ENCODE peak calls at places on chromosomes 5 and 9, in four cellular contexts. Q, I, F and L are unnamed samples.

GRCh38 chr5:107483625-107484024 is 187.1 kb downstream of the EFNA5 start:
- DNase-seq in Q (no peak), I (no peak), F (peak), L (no peak)

GRCh38 chr9:131478421-131478868 is 24.3 kb upstream of the POMT1 start:
- DNase-seq in Q (no peak), I (no peak), F (peak), L (peak)

GRCh38 chr5:38931731-38932130 is 85.9 kb downstream of the OSMR start:
- DNase-seq in Q (no peak), I (no peak), F (peak), L (peak)

GRCh38 chr9:6921335-6921734 is 163.6 kb downstream of the KDM4C start:
- DNase-seq in Q (no peak), I (no peak), F (no peak), L (no peak)

GRCh38 chr9:92385001-92385400 is 19.4 kb downstream of the OGN start:
- DNase-seq in Q (no peak), I (no peak), F (peak), L (no peak)

GRCh38 chr5:34574976-34575467 is 81.1 kb upstream of the RAI14 start:
- DNase-seq in Q (no peak), I (no peak), F (no peak), L (no peak)

GRCh38 chr5:77777281-77777892 is 1.2 kb upstream of the TBCA start:
- DNase-seq in Q (peak), I (no peak), F (no peak), L (no peak)

GRCh38 chr9:87263291-87263690 is 234.4 kb upstream of the DAPK1 start:
- DNase-seq in Q (no peak), I (no peak), F (no peak), L (no peak)

GRCh38 chr9:132997591-132997990 is 19.1 kb downstream of the GFI1B start:
- DNase-seq in Q (no peak), I (no peak), F (peak), L (no peak)

GRCh38 chr5:131186561-131187256 is 16.0 kb downstream of the LYRM7 start:
- DNase-seq in Q (no peak), I (no peak), F (peak), L (no peak)

GRCh38 chr5:122202952-122203351 is 73.6 kb downstream of the ZNF474 start:
- DNase-seq in Q (no peak), I (no peak), F (peak), L (no peak)

GRCh38 chr9:36191290-36191645 is 547 bp downstream of the CLTA start:
- DNase-seq in Q (no peak), I (no peak), F (peak), L (peak)

GRCh38 chr9:93188426-93189368 is 4.8 kb downstream of the WNK2 start:
- DNase-seq in Q (no peak), I (no peak), F (no peak), L (no peak)

GRCh38 chr9:135515541-135515951 is 5.7 kb upstream of the LCN1 start:
- DNase-seq in Q (no peak), I (no peak), F (no peak), L (no peak)

GRCh38 chr9:88043647-88044046 is 69.3 kb upstream of the CDK20 start:
- DNase-seq in Q (no peak), I (no peak), F (no peak), L (no peak)

GRCh38 chr9:16289639-16290038 is 580.8 kb downstream of the BNC2 start:
- DNase-seq in Q (no peak), I (no peak), F (peak), L (no peak)

GRCh38 chr5:1107167-1108007 is 4.5 kb downstream of the SLC12A7 start:
- DNase-seq in Q (no peak), I (no peak), F (no peak), L (no peak)

GRCh38 chr9:107190031-107190935 is 92.8 kb upstream of the RAD23B start:
- DNase-seq in Q (peak), I (peak), F (peak), L (no peak)

GRCh38 chr5:118405650-118406061 is 582.7 kb downstream of the DTWD2 start:
- DNase-seq in Q (no peak), I (no peak), F (no peak), L (no peak)

GRCh38 chr9:573551-574410 is 267.7 kb upstream of the DMRT1 start:
- DNase-seq in Q (no peak), I (no peak), F (peak), L (no peak)

GRCh38 chr5:133691448-133691847 is 79.1 kb upstream of the FSTL4 start:
- DNase-seq in Q (no peak), I (no peak), F (no peak), L (no peak)

GRCh38 chr5:132771559-132771998 is 5.5 kb downstream of the SEPTIN8 start:
- DNase-seq in Q (no peak), I (peak), F (peak), L (peak)

GRCh38 chr9:74942801-74943200 is 9.9 kb downstream of the C9orf40 start:
- DNase-seq in Q (no peak), I (no peak), F (peak), L (peak)

GRCh38 chr5:129541648-129542251 is 81.7 kb downstream of the ADAMTS19 start:
- DNase-seq in Q (peak), I (no peak), F (peak), L (no peak)

GRCh38 chr9:115144706-115145105 is 26.7 kb upstream of the TNC start:
- DNase-seq in Q (no peak), I (no peak), F (peak), L (no peak)